ENCODE peak calls at places on chromosomes 6 and 20, in six cellular contexts. W is A549, L is transverse colon, M is ovary, Z is upper lobe of left lung, E is sigmoid colon. G is an unnamed sample. For H3K4me1 and H3K9me3, the result is how much of the 10 kb centered on the place peaks cover.

GRCh38 chr6:21437583-21437982 is 156.0 kb upstream of the SOX4 start:
- DNase-seq in W (no peak), L (no peak), M (no peak), Z (no peak), E (no peak), G (no peak)

GRCh38 chr20:45821942-45822341 is 5.2 kb downstream of the TNNC2 start:
- DNase-seq in W (no peak), L (peak), M (no peak), Z (no peak), E (no peak), G (no peak)

GRCh38 chr6:130159876-130160415 is 62.8 kb downstream of the SAMD3 start:
- DNase-seq in W (no peak), L (no peak), M (no peak), Z (no peak), E (no peak), G (no peak)

GRCh38 chr6:33592595-33593413 is 12.7 kb upstream of the BAK1 start:
- DNase-seq in W (no peak), L (peak), M (no peak), Z (peak), E (no peak), G (no peak)

GRCh38 chr6:125598422-125598821 is 151.0 kb upstream of the HEY2 start:
- DNase-seq in W (no peak), L (peak), M (peak), Z (no peak), E (no peak), G (peak)

GRCh38 chr20:61449916-61450315 is 197.9 kb downstream of the CDH4 start:
- DNase-seq in W (no peak), L (no peak), M (no peak), Z (no peak), E (no peak), G (no peak)

GRCh38 chr6:164227952-164228522 is 813.5 kb downstream of the QKI start:
- DNase-seq in W (no peak), L (no peak), M (no peak), Z (no peak), E (no peak), G (no peak)

GRCh38 chr6:33430334-33430733 is 10.5 kb downstream of the SYNGAP1 start:
- DNase-seq in W (no peak), L (no peak), M (no peak), Z (no peak), E (no peak), G (no peak)

GRCh38 chr6:153503810-153504209 is 372.7 kb upstream of the RGS17 start:
- DNase-seq in W (no peak), L (no peak), M (no peak), Z (no peak), E (no peak), G (no peak)

GRCh38 chr6:115796061-115796460 is 264.6 kb downstream of the FRK start:
- DNase-seq in W (no peak), L (no peak), M (no peak), Z (no peak), E (no peak), G (no peak)

GRCh38 chr20:36572701-36573102 is 695 bp upstream of the TGIF2 start:
- DNase-seq in W (no peak), L (peak), M (no peak), Z (no peak), E (no peak), G (no peak)

GRCh38 chr6:34235605-34236422 is 859 bp upstream of the HMGA1 start:
- DNase-seq in W (peak), L (peak), M (peak), Z (peak), E (peak), G (peak)

GRCh38 chr6:31122803-31123706 is 2.8 kb upstream of the CDSN start:
- DNase-seq in W (peak), L (no peak), M (peak), Z (no peak), E (peak), G (peak)

GRCh38 chr6:159071843-159072769 is 27.3 kb upstream of the TAGAP start:
- DNase-seq in W (no peak), L (no peak), M (no peak), Z (no peak), E (no peak), G (no peak)

GRCh38 chr20:4227085-4227821 is 211.9 kb upstream of the RNF24 start:
- DNase-seq in W (peak), L (no peak), M (no peak), Z (no peak), E (no peak), G (no peak)

GRCh38 chr20:33165416-33166055 is 2.4 kb upstream of the BPIFA2 start:
- DNase-seq in W (no peak), L (no peak), M (no peak), Z (no peak), E (no peak), G (no peak)

GRCh38 chr6:10555625-10556309 is 34.6 kb downstream of the GCNT2 start:
- DNase-seq in W (no peak), L (peak), M (peak), Z (no peak), E (peak), G (peak)

GRCh38 chr6:137465378-137466009 is 28.7 kb downstream of the OLIG3 start:
- DNase-seq in W (no peak), L (no peak), M (no peak), Z (no peak), E (no peak), G (no peak)

GRCh38 chr6:155765275-155766194 is 309.9 kb upstream of the NOX3 start:
- DNase-seq in W (no peak), L (no peak), M (no peak), Z (no peak), E (no peak), G (no peak)

GRCh38 chr6:149212892-149213786 is 104.4 kb upstream of the TAB2 start:
- DNase-seq in W (no peak), L (no peak), M (no peak), Z (no peak), E (no peak), G (no peak)

GRCh38 chr6:134658596-134658995 is 291.3 kb downstream of the ALDH8A1 start:
- DNase-seq in W (no peak), L (no peak), M (no peak), Z (no peak), E (no peak), G (no peak)

GRCh38 chr6:159461998-159462397 is 231.0 kb downstream of the SOD2 start:
- DNase-seq in W (no peak), L (no peak), M (no peak), Z (no peak), E (no peak), G (no peak)

GRCh38 chr20:51768759-51769517 is 748 bp upstream of the ATP9A start:
- DNase-seq in W (no peak), L (no peak), M (no peak), Z (no peak), E (no peak), G (no peak)

GRCh38 chr6:110053395-110054240 is 75.5 kb downstream of the GPR6 start:
- DNase-seq in W (peak), L (no peak), M (peak), Z (no peak), E (no peak), G (peak)

GRCh38 chr20:1087311-1087710 is 31.1 kb upstream of the PSMF1 start:
- DNase-seq in W (no peak), L (no peak), M (no peak), Z (no peak), E (no peak), G (no peak)

GRCh38 chr20:44615169-44615791 is 32.9 kb downstream of the PKIG start:
- DNase-seq in W (no peak), L (no peak), M (peak), Z (no peak), E (no peak), G (no peak)

GRCh38 chr6:126657556-126658129 is 317.7 kb downstream of the CENPW start:
- DNase-seq in W (peak), L (peak), M (no peak), Z (no peak), E (no peak), G (no peak)

GRCh38 chr6:2940010-2940850 is 31.1 kb downstream of the SERPINB6 start:
- DNase-seq in W (no peak), L (no peak), M (no peak), Z (no peak), E (no peak), G (no peak)

GRCh38 chr20:43752561-43753301 is 25.9 kb upstream of the GTSF1L start:
- DNase-seq in W (no peak), L (peak), M (no peak), Z (no peak), E (no peak), G (no peak)

GRCh38 chr6:52570291-52570700 is 6.6 kb downstream of the TRAM2 start:
- DNase-seq in W (no peak), L (peak), M (peak), Z (no peak), E (peak), G (no peak)

GRCh38 chr6:156994215-156995076 is 217.3 kb downstream of the ARID1B start:
- DNase-seq in W (no peak), L (no peak), M (no peak), Z (no peak), E (no peak), G (no peak)

GRCh38 chr6:53306819-53307347 is 41.9 kb downstream of the ELOVL5 start:
- DNase-seq in W (no peak), L (no peak), M (no peak), Z (no peak), E (no peak), G (no peak)

GRCh38 chr6:34196833-34197195 is 39.9 kb upstream of the HMGA1 start:
- DNase-seq in W (no peak), L (no peak), M (no peak), Z (no peak), E (no peak), G (no peak)

GRCh38 chr20:33191484-33191883 is 23.5 kb downstream of the BPIFA2 start:
- DNase-seq in W (no peak), L (no peak), M (no peak), Z (no peak), E (no peak), G (no peak)

GRCh38 chr6:144741659-144742058 is 456.5 kb downstream of the UTRN start:
- DNase-seq in W (no peak), L (no peak), M (no peak), Z (no peak), E (no peak), G (no peak)

GRCh38 chr20:45946149-45946970 is 11.9 kb downstream of the PCIF1 start:
- DNase-seq in W (no peak), L (peak), M (peak), Z (peak), E (peak), G (no peak)

GRCh38 chr6:4486543-4487319 is 289.5 kb upstream of the CDYL start:
- DNase-seq in W (no peak), L (no peak), M (no peak), Z (no peak), E (no peak), G (no peak)

GRCh38 chr6:10801224-10801848 is 37.0 kb downstream of the MAK start:
- DNase-seq in W (peak), L (peak), M (peak), Z (no peak), E (no peak), G (no peak)

GRCh38 chr6:146908786-146909185 is 295.4 kb upstream of the STXBP5 start:
- DNase-seq in W (no peak), L (no peak), M (no peak), Z (no peak), E (no peak), G (no peak)

GRCh38 chr6:43115365-43115764 is 39.3 kb downstream of the PTK7 start:
- DNase-seq in W (no peak), L (no peak), M (no peak), Z (no peak), E (no peak), G (no peak)

GRCh38 chr6:15401769-15402250 is 155.9 kb downstream of the JARID2 start:
- DNase-seq in W (no peak), L (no peak), M (no peak), Z (no peak), E (no peak), G (no peak)

GRCh38 chr6:15401120-15401519 is 155.3 kb downstream of the JARID2 start:
- DNase-seq in W (no peak), L (no peak), M (no peak), Z (no peak), E (no peak), G (no peak)

GRCh38 chr6:15398657-15399287 is 152.9 kb downstream of the JARID2 start:
- DNase-seq in W (no peak), L (no peak), M (no peak), Z (no peak), E (no peak), G (no peak)

GRCh38 chr6:15400572-15401004 is 154.7 kb downstream of the JARID2 start:
- DNase-seq in W (peak), L (peak), M (peak), Z (peak), E (peak), G (peak)

DNA sequence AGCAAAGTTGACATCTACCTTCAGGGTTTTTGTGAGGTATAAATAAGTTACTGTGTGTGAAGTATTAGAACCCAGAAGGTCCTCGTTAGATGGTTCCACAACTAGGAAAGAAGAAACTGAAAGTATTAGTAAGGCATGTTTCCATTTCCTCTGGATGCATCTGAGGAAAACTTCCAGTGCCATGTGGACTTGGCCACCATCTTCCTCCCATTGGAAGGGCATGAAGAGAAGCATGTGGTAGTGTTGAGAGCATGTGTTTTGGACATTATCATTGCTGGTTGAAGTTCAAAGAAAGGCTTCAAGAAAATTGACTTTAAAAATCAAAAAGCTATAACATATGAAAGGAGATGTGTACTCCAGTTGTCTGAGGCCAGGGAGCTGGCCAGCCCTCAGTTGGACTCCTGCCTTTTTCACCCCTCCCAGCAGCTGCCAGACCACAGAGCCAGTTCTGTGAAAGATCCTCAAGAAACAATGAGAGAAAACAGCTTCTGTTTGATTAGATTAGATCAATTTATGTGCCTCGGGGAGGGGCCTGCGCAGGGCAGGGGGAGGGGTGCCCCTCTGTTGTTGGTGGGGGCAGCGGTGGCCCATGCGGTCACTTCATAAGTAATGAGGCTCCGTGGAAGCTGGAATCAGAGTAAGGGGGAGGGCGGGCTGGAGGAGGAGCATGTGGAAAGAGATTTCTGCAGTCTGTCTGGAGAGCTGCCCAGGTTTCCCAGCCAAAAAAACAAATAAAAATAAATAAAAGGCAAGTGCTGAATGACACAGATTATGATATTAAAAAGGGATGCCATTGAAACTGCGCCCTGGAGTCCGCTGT is 154.0 kb downstream of the JARID2 start:
- DNase-seq in W (peak), L (peak), M (peak), Z (peak), E (peak), G (peak)
- H3K4me1 ChIP-seq in W (under half), L (under half), M (under half), Z (under half), E (under half), G (half or more)

DNA sequence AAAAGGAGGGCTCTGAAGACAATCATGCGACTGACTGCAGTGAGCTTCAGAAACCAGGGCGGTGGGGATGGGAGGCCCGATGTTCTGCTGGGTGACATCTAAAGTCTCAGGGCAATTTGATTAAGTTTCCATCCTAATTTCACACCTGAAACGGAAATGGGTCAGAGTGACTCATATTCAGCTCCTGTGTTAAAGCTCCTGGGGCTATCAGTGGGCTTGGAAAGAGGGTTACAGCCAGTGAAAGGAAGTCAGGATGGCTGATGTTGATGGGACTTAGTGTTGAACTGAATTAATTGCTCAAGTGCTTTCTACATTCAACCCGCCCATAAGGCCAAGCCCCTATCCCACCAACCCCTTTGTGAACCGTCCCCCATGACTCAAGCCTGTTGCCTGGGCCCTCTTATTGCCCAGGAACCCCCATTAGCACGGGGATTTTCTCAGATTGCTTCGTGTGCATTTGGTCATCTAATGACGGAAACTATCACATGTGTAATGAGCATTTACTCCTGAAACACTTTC is 47.1 kb upstream of the TBC1D7 start:
- DNase-seq in W (no peak), L (no peak), M (no peak), Z (no peak), E (no peak), G (no peak)
- TF ChIP-seq EP300 in W (no peak), L (no peak), M (no peak), Z (no peak), E (no peak), G (no peak)

DNA sequence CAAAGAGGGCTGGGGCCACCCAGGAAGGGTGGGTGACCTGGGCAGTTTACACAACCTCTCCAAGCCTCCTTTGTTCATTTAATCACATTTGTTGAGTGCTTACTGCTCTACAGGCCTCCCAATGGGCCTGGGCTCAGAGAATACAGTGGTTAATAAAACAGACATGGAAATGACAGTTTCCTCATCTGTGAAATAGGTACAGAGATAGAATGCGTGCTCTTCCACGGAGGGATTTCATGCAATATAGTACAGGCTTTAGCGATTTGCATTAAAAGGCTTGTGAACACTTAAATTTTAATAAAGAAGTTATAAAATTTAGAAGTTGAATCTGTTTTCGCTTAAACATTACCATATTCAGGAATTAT is 802 bp upstream of the FERMT1 start:
- DNase-seq in W (no peak), L (no peak), M (no peak), Z (no peak), E (no peak), G (no peak)
- H3K9me3 ChIP-seq in W (under half), L (under half), M (under half), Z (under half), E (under half), G (under half)

GRCh38 chr20:49412953-49413352 is 69.5 kb downstream of the KCNB1 start:
- DNase-seq in W (no peak), L (no peak), M (no peak), Z (no peak), E (no peak), G (no peak)
- H3K4me1 ChIP-seq in W (under half), L (under half), M (under half), Z (under half), E (half or more), G (under half)

DNA sequence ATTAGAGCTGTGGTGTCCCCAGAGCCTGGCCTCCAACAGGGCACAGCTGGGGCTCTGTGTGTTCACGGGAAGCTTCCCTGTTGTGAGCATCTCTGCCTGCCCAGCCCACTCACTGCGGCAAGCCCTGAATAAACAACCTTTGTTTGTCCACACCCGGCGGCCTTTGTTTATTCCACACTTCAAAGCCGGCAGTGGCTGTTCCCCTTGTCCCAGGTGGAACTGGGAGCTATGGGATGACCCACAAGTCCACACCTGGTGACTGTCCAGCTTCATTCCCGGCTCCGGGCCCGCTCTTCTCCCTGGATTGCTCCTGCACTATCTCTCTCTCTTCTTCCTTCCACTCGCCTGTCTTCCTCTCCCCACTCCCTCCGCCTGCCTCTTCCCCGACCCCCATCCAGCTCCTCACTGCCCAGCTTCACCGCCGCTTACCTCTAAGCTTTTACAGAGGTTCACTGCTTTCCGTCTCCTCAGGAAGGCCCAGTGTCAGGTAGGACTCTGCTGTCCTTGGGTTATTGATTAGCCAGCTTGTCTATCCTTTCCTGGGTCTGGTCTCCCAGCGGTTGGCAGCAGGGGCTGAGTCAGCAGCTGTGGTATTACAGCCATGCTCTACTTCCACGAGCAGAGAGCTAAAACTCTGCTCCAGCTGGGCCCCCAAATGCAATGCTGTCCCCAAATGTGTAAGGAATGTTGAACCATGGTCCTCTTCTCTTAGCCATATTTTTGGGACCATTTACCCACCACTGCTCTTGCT is 17.8 kb downstream of the DACT2 start:
- DNase-seq in W (peak), L (peak), M (no peak), Z (no peak), E (no peak), G (no peak)
- TF ChIP-seq EP300 in W (no peak), L (no peak), M (no peak), Z (no peak), E (no peak), G (no peak)

DNA sequence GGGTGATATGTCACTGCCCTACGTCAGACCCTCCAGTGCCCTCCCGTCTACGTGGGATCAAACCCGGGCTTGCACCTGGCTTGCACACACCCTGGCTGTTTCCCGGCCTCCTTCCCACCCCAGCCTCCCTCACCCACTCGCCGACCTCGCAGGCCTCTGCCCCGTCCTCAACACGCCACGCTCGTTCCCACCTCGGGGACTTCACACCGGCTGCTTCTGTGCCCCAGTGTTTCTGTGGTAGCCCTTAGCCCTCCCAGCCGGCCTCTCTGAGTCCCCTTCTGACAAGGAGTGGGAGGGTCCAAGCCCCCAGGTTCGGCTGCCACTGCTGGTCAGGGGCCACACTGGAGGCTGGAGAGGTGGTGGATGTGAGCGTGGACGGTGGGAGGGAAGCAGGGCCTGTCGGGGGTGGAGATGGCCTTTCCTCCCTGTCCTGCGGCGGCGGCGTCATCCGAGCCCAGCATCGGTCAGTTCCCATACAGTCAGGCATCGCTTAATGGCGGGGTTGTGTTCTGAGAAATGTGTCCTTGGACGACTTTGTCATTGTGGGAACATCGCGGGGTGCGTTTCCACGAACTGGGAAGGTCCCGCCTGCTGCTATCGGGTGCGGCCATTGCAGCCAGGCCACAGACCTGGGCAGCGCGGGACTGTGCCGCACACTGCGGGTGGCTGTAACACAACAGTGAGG is 11.4 kb upstream of the KIF25 start:
- DNase-seq in W (no peak), L (no peak), M (no peak), Z (peak), E (no peak), G (no peak)
- H3K9me3 ChIP-seq in W (under half), L (under half), M (under half), Z (under half), E (under half), G (under half)

G was measured in tibial nerve.